ENCODE peak calls at places on chromosomes 7 and 10, in seven cellular contexts. J, E, F, A, N, M and Z are unnamed samples.

GRCh38 chr7:28724563-28724962 is 233.6 kb downstream of the TRIL start:
- DNase-seq in J (no peak), E (no peak), F (no peak), A (no peak), N (no peak), M (no peak), Z (no peak)

GRCh38 chr7:20508109-20508508 is 107.4 kb upstream of the ABCB5 start:
- DNase-seq in J (no peak), E (no peak), F (peak; percentile 83), A (no peak), N (no peak), M (no peak), Z (peak; percentile 7)

GRCh38 chr10:119416855-119417254 is 125.7 kb downstream of the RGS10 start:
- DNase-seq in J (no peak), E (peak; percentile 50), F (peak; percentile 70), A (peak; percentile 55), N (peak; percentile 77), M (peak; percentile 74), Z (peak; percentile 51)

GRCh38 chr10:99872367-99873162 is 90.1 kb downstream of the ABCC2 start:
- DNase-seq in J (no peak), E (no peak), F (no peak), A (peak; percentile 21), N (no peak), M (no peak), Z (peak; percentile 15)

GRCh38 chr10:75103881-75104686 is 7.4 kb upstream of the SAMD8 start:
- DNase-seq in J (no peak), E (no peak), F (no peak), A (no peak), N (no peak), M (no peak), Z (peak; percentile 58)

GRCh38 chr7:131556055-131556911 is at the start of gene PODXL:
- DNase-seq in J (no peak), E (no peak), F (peak; percentile 83), A (peak; percentile 73), N (peak; percentile 39), M (peak; percentile 77), Z (no peak)

GRCh38 chr10:18684953-18685352 is 25.7 kb downstream of the ARL5B start:
- DNase-seq in J (no peak), E (no peak), F (no peak), A (no peak), N (no peak), M (no peak), Z (no peak)

GRCh38 chr10:116826803-116827202 is 22.5 kb upstream of the ENO4 start:
- DNase-seq in J (peak; percentile 61), E (no peak), F (no peak), A (peak; percentile 52), N (no peak), M (no peak), Z (no peak)

GRCh38 chr10:79069325-79070090 is 742 bp downstream of the ZMIZ1 start:
- DNase-seq in J (no peak), E (no peak), F (peak; percentile 59), A (peak; percentile 53), N (peak; percentile 51), M (peak; percentile 76), Z (no peak)

GRCh38 chr7:142873281-142873784 is 12.2 kb downstream of the TRPV6 start:
- DNase-seq in J (no peak), E (no peak), F (peak; percentile 59), A (peak; percentile 7), N (no peak), M (no peak), Z (no peak)

GRCh38 chr10:97127960-97128850 is 57.6 kb downstream of the SLIT1 start:
- DNase-seq in J (no peak), E (no peak), F (no peak), A (no peak), N (no peak), M (no peak), Z (no peak)

GRCh38 chr10:634256-634655 is 55.2 kb downstream of the DIP2C start:
- DNase-seq in J (no peak), E (no peak), F (no peak), A (no peak), N (no peak), M (no peak), Z (no peak)

GRCh38 chr7:156222151-156222550 is 409.9 kb upstream of the SHH start:
- DNase-seq in J (no peak), E (no peak), F (no peak), A (no peak), N (no peak), M (no peak), Z (no peak)

GRCh38 chr7:55458351-55458750 is 93.2 kb downstream of the LANCL2 start:
- DNase-seq in J (no peak), E (no peak), F (no peak), A (no peak), N (no peak), M (no peak), Z (no peak)